ENCODE peak calls at places on chromosomes 2 and 18, in four cellular contexts. D, G, E and Z are unnamed samples.
A peak's percentile ranks its signal among the peaks of the same experiment; 100 is the strongest.

GRCh38 chr2:223046470-223047053 is 5.4 kb upstream of the KCNE4 start:
- DNase-seq in G (no peak), E (no peak), D (no peak), Z (no peak)

GRCh38 chr2:240932001-240932723 is 26.0 kb downstream of the CROCC2 start:
- DNase-seq in E (no peak), D (no peak), G (no peak), Z (peak; percentile 8)

GRCh38 chr18:39841133-39842041 is 2113.6 kb upstream of the PIK3C3 start:
- DNase-seq in G (peak; percentile 28), D (peak; percentile 50), E (no peak), Z (peak; percentile 28)

GRCh38 chr2:180657054-180657453 is 323.4 kb upstream of the UBE2E3 start:
- DNase-seq in G (peak; percentile 48), D (peak; percentile 78), E (no peak), Z (no peak)

GRCh38 chr2:95389256-95390119 is 13.0 kb upstream of the FAHD2A start:
- DNase-seq in D (peak; percentile 49), G (peak; percentile 18), E (peak; percentile 31), Z (peak; percentile 36)

GRCh38 chr2:3483227-3483985 is 35.9 kb downstream of the ADI1 start:
- DNase-seq in E (no peak), D (peak; percentile 58), G (no peak), Z (peak; percentile 7)

GRCh38 chr2:9234680-9235387 is 28.2 kb downstream of the ASAP2 start:
- DNase-seq in G (peak; percentile 86), E (no peak), D (peak; percentile 95), Z (peak; percentile 77)

GRCh38 chr2:64792995-64793639 is 139.4 kb upstream of the SERTAD2 start:
- DNase-seq in G (no peak), D (peak; percentile 53), E (no peak), Z (no peak)

GRCh38 chr2:162840598-162841246 is 2.2 kb upstream of the KCNH7 start:
- DNase-seq in G (peak; percentile 18), E (peak; percentile 76), D (peak; percentile 38), Z (no peak)

GRCh38 chr2:184072470-184072869 is 525.9 kb upstream of the ZNF804A start:
- DNase-seq in D (no peak), E (no peak), G (no peak), Z (no peak)

GRCh38 chr18:78836838-78837237 is 142.8 kb upstream of the SALL3 start:
- DNase-seq in D (no peak), G (no peak), E (no peak), Z (no peak)

GRCh38 chr18:78837766-78838165 is 141.9 kb upstream of the SALL3 start:
- DNase-seq in D (no peak), G (no peak), E (no peak), Z (no peak)

GRCh38 chr18:78833833-78834232 is 145.8 kb upstream of the SALL3 start:
- DNase-seq in D (no peak), E (no peak), G (no peak), Z (no peak)

DNA sequence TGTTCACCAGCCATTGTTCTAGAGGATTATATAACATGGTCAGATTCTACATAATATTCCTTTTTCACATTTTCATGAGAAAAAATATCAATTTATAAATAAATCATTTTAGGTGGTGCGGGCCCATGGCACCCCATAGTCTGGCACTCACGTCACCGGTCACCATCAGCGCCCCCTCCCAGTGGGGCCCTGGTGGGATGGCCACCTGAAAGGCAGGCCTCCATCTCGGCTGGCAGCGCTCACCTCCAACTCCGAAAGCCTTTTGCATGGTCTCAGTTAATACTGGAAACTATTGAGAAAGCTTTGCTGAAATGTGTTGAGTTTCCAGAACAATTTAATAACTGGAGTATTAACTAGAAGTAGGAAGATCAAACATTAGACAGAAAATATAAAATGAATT is 141.4 kb upstream of the SALL3 start:
- DNase-seq in D (no peak), G (no peak), E (no peak), Z (no peak)
- TF ChIP-seq CTCF in D (no peak), G (no peak), E (no peak), Z (no peak)

DNA sequence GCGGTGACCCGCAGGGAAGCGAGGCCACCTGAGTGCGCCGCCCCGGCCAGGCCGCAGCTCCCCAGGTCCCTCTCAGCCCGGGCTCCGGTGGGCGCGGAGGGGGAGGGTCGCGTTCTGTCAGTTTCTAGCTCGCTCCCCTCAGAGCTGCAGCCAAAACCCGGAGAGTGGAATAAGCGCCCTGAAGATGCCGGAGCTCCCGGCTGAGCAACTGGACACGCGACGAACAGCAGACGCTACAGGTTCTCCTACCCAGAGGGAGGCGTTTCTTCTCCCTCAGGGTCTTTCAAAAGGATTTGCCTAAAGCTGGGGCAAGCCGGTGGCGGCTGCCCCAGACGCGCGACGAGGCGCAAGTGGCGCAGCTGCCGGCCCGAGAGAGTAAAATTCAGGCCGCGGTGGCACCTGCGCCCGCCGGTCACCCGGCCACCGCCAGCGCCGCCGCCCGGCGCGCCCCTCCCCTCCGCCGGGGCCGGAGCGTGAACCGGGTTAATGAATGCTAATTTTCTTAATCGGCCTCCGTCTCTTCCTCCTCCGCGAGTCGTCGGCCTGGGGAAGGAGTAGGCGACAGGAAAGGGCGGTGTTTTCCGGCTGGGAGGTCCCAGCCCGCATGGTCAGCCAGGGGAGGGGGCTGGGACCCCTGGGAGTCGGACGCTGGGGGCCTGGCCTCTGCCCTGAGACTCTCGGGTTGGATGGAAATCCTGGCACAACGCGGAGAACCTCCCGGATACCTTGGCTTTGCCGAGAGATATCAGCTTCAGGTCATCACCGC is 845 bp upstream of the CDC42EP3 start:
- DNase-seq in G (peak; percentile 81), E (peak; percentile 88), D (peak; percentile 88), Z (peak; percentile 96)
- H3K4me3 ChIP-seq in G (peak overlapping the region; percentile 75), E (peak overlapping the region; percentile 87), D (peak overlapping the region; percentile 99), Z (peak overlapping the region; percentile 94)

GRCh38 chr18:55658598-55658997 is 70.6 kb upstream of the TCF4 start:
- DNase-seq in D (no peak), G (no peak), E (no peak), Z (no peak)

DNA sequence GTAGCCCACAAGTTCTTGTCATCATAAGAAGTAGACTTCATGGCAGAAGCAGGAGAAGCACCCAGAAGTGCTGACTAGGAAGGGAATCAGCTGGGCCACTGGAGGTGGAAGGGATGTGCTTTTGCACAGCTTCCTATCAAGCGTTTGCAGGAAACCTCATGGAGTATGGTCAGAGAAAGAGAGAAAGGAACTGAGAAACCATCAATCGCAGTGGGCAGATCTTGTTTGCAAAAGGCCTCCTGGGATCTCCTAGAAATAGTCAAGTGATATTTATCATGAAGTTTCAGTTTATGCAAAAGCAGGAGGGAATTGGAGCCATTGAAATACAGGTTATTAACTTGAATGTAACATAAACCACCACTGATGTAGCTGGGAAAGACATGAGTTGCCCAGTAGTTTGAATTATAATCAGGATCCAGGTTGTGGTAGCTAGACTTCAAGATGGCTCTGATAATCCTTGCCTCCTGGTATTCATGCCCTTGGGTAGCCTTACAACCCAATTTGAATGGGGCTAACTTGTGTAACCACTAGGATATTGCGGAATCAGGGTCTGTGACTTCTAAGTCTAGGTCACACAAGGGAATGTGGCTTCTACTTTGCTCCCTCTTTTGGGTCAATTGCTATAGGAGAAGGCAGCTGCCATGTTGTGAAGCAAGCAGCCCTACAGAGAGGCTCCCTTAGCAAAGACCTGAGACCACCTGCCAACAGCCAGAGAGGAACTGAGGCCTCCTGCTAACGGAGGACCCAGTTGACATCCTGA is 69.8 kb upstream of the TCF4 start:
- DNase-seq in G (no peak), D (no peak), E (no peak), Z (no peak)
- H3K9me3 ChIP-seq in G (peaks cover 32% of the 10 kb centered on the region), D (no peaks in the 10 kb centered on the region), E (no peaks in the 10 kb centered on the region), Z (no peaks in the 10 kb centered on the region)

GRCh38 chr2:144520718-144521487 is 984 bp upstream of the ZEB2 start:
- DNase-seq in G (no peak), E (no peak), D (peak; percentile 62), Z (no peak)

GRCh38 chr2:144519597-144519933 is 354 bp downstream of the ZEB2 start:
- DNase-seq in E (no peak), G (no peak), D (no peak), Z (no peak)

GRCh38 chr2:144521702-144522101 is 1.8 kb upstream of the ZEB2 start:
- DNase-seq in G (no peak), D (no peak), E (no peak), Z (no peak)

GRCh38 chr2:144518744-144519596 is 949 bp downstream of the ZEB2 start:
- DNase-seq in E (peak; percentile 41), G (no peak), D (no peak), Z (no peak)

GRCh38 chr2:144519934-144520717 is at the start of gene ZEB2:
- DNase-seq in G (peak; percentile 19), D (peak; percentile 84), E (no peak), Z (peak; percentile 60)
- TF ChIP-seq CTCF in G (peak; percentile 36), D (peak; percentile 69), E (no peak), Z (peak; percentile 60)

GRCh38 chr2:237603718-237604362 is 13.3 kb upstream of the RAB17 start:
- DNase-seq in E (peak; percentile 91), G (no peak), D (peak; percentile 80), Z (no peak)
- H3K4me3 ChIP-seq in E (no peak overlapping the region), G (no peak overlapping the region), D (no peak overlapping the region), Z (no peak overlapping the region)

GRCh38 chr2:189940913-189941312 is 121.6 kb downstream of the MSTN start:
- DNase-seq in E (no peak), D (no peak), G (no peak), Z (no peak)

GRCh38 chr2:189937691-189938090 is 124.8 kb downstream of the MSTN start:
- DNase-seq in G (no peak), E (no peak), D (peak; percentile 12), Z (no peak)

DNA sequence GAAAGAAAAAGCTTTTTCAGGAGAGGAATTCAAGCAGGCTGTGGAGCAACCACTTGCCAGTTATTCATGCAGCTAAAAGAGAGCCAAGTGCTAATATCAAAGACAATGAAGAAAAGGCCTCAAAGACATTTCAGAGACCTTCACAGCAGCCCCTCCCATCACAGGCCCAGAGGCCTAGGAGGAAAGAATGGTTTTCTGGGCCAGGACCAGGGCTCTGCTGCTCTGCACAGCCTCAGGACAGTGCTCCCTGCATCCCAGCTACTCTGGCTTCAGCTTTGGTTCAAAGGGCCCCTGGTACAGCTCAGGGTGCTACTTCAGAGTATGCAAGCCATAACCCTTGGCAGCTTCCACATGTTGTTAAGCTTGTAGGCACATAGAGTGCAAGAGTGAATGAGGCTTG is 119.5 kb downstream of the MSTN start:
- DNase-seq in E (no peak), G (no peak), D (no peak), Z (no peak)
- H3K9me3 ChIP-seq in E (no peaks in the 10 kb centered on the region), G (peaks cover 4% of the 10 kb centered on the region), D (peaks cover 33% of the 10 kb centered on the region), Z (no peaks in the 10 kb centered on the region)

GRCh38 chr2:172734711-172735645 is 667 bp upstream of the RAPGEF4 start:
- DNase-seq in E (no peak), G (no peak), D (no peak), Z (no peak)
- TF ChIP-seq CTCF in E (no peak), G (no peak), D (no peak), Z (no peak)